ENCODE peak calls at places on chromosomes 11 and 22, in five cellular contexts. A, K, U, Y and B are unnamed samples.

GRCh38 chr11:95884802-95885201 is 39.1 kb downstream of the MTMR2 start:
- DNase-seq in U (no peak), Y (no peak), K (no peak), A (no peak), B (no peak)

GRCh38 chr22:36830601-36831000 is 13.8 kb upstream of the PVALB start:
- DNase-seq in A (no peak), U (no peak), Y (no peak), K (no peak), B (no peak)

GRCh38 chr22:44051961-44052360 is 27.9 kb downstream of the PARVB start:
- DNase-seq in A (no peak), K (no peak), U (no peak), Y (no peak), B (no peak)

GRCh38 chr11:117597083-117597482 is 199.9 kb downstream of the DSCAML1 start:
- DNase-seq in A (peak; percentile 38), Y (peak; percentile 74), K (peak; percentile 78), U (peak; percentile 50), B (peak; percentile 30)

GRCh38 chr11:46281374-46281831 is 3.9 kb downstream of the CREB3L1 start:
- DNase-seq in A (no peak), U (no peak), K (peak; percentile 60), Y (peak; percentile 12), B (peak; percentile 87)

GRCh38 chr11:131703311-131703710 is 332.9 kb downstream of the NTM start:
- DNase-seq in U (no peak), A (no peak), K (no peak), Y (no peak), B (no peak)

GRCh38 chr22:30649430-30650007 is 13.9 kb downstream of the SLC35E4 start:
- DNase-seq in Y (no peak), A (peak; percentile 66), K (peak; percentile 76), U (peak; percentile 62), B (peak; percentile 85)

GRCh38 chr11:41245704-41246398 is 213.6 kb downstream of the LRRC4C start:
- DNase-seq in Y (no peak), K (no peak), U (no peak), A (no peak), B (no peak)

GRCh38 chr22:29152381-29153138 is 53.1 kb upstream of the EMID1 start:
- DNase-seq in K (no peak), Y (no peak), A (no peak), U (peak; percentile 16), B (peak; percentile 51)

GRCh38 chr11:60838132-60838531 is 3.8 kb upstream of the CCDC86 start:
- DNase-seq in K (no peak), Y (peak; percentile 21), A (no peak), U (peak; percentile 40), B (no peak)

GRCh38 chr22:32636884-32637283 is 162.3 kb downstream of the FBXO7 start:
- DNase-seq in A (no peak), U (peak; percentile 48), Y (no peak), K (no peak), B (no peak)
- TF ChIP-seq CTCF in A (no peak), U (peak; percentile 38), Y (no peak), K (no peak), B (no peak)

GRCh38 chr11:64227405-64227956 is 1.4 kb downstream of the NUDT22 start:
- DNase-seq in K (no peak), A (no peak), U (no peak), Y (no peak), B (peak; percentile 20)

GRCh38 chr11:64224891-64225607 is 937 bp downstream of the TRPT1 start:
- DNase-seq in A (no peak), Y (no peak), K (no peak), U (no peak), B (no peak)

GRCh38 chr11:64224151-64224890 is 1.7 kb downstream of the TRPT1 start:
- DNase-seq in Y (no peak), K (no peak), U (no peak), A (no peak), B (no peak)

GRCh38 chr11:64226507-64227051 is 505 bp downstream of the NUDT22 start:
- DNase-seq in A (no peak), U (no peak), Y (no peak), K (no peak), B (peak; percentile 79)

GRCh38 chr11:64225608-64226506 is at the start of the genes NUDT22 and TRPT1:
- DNase-seq in K (peak; percentile 95), Y (peak; percentile 86), U (peak; percentile 80), A (peak; percentile 83), B (peak; percentile 96)
- TF ChIP-seq CTCF in K (peak; percentile 32), Y (peak; percentile 46), U (peak; percentile 45), A (peak; percentile 3), B (no peak)

GRCh38 chr11:122618927-122619326 is 36.6 kb upstream of the UBASH3B start:
- DNase-seq in K (no peak), A (no peak), Y (no peak), U (no peak), B (no peak)

GRCh38 chr11:122617926-122618325 is 37.6 kb upstream of the UBASH3B start:
- DNase-seq in K (no peak), U (no peak), Y (no peak), A (no peak), B (no peak)

GRCh38 chr11:122617297-122617696 is 38.2 kb upstream of the UBASH3B start:
- DNase-seq in U (no peak), A (no peak), Y (no peak), K (peak; percentile 24), B (no peak)

DNA sequence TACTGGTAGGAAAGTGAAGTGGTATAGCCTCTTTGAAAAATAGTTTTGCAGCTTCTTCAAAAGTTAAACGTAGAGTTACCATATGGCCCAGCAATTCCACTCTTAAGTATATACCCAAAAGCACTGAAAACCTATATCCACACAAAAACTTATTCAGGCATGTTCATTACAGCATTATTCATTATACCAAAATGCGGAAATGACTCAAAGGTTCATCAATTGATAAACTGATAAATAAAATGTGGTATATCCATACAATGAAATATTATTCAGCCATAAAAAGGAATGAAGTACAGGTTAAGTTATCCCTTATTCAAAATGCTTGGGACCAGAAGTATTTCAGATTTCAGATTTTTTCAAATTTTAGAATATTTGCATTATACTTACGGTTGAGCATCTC is 35.8 kb upstream of the UBASH3B start:
- DNase-seq in Y (no peak), U (no peak), A (no peak), K (no peak), B (no peak)
- TF ChIP-seq CTCF in Y (no peak), U (no peak), A (no peak), K (no peak), B (no peak)

DNA sequence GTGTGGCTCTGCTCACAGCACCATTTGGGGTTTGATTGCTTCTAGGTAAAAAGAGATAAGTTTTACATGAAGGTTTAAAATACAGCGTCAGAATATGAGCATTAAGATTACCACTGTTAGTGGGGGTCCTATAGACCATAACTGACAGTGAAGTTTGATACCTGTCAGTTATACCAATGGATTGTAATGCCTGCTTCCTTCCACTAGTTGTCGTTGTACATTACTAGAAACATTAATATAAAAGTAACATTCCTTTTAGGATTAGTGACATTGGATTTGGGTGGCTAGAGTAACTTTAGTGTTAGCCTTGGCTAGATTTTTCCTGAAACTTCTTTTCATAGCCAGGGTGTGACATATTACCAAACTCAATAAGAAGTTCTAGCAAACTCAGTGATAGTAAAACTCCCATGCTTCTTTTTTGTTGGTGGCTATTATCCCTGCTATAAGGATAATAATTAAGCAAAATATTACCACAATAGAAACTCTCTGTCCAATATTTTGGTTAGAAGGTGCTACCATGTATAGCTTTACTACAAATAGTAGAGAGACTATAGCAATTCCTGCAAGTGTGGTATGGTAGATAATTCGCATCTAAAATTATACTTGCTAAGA is 57.1 kb downstream of the FAM181B start:
- DNase-seq in K (no peak), A (no peak), Y (no peak), U (peak; percentile 4), B (no peak)
- TF ChIP-seq CTCF in K (no peak), A (peak; percentile 19), Y (peak; percentile 69), U (peak; percentile 52), B (peak; percentile 30)

GRCh38 chr11:66327171-66328035 is 8.8 kb downstream of the RIN1 start:
- DNase-seq in K (peak; percentile 56), U (peak; percentile 71), Y (no peak), A (no peak), B (no peak)
- TF ChIP-seq CTCF in K (no peak), U (peak; percentile 23), Y (no peak), A (no peak), B (no peak)

DNA sequence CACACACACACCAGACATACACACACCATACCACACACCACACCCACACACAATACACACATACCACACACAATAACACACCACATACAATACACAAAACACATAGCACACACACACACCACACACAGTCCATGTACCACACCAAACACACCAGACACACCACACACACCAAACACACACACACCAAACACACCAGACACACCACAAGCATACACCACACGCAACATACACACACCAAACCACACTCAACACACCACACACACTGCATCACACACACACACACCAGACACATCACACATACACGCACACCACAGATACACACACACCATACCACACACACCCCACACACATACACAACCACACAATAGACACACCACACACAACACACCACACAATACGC is 54.8 kb downstream of the IGSF9B start:
- DNase-seq in Y (no peak), A (no peak), U (no peak), K (no peak), B (no peak)
- TF ChIP-seq CTCF in Y (no peak), A (no peak), U (no peak), K (no peak), B (no peak)

GRCh38 chr11:130313383-130314183 is 1.1 kb downstream of the ZBTB44 start:
- DNase-seq in K (no peak), Y (no peak), A (peak; percentile 28), U (peak; percentile 10), B (no peak)

GRCh38 chr11:130314184-130314748 is 451 bp downstream of the ZBTB44 start:
- DNase-seq in K (peak; percentile 80), U (peak; percentile 27), Y (peak; percentile 63), A (peak; percentile 61), B (peak; percentile 71)

GRCh38 chr11:130314749-130315285 is at the start of gene ZBTB44:
- DNase-seq in Y (peak; percentile 91), A (peak; percentile 85), U (peak; percentile 92), K (peak; percentile 96), B (peak; percentile 96)

GRCh38 chr11:130318031-130318673 is 3.4 kb upstream of the ZBTB44 start:
- DNase-seq in K (no peak), U (no peak), Y (no peak), A (no peak), B (no peak)

GRCh38 chr11:130315354-130315970 is 745 bp upstream of the ZBTB44 start:
- DNase-seq in U (peak; percentile 6), A (no peak), K (peak; percentile 13), Y (peak; percentile 31), B (peak; percentile 57)
- TF ChIP-seq CTCF in U (no peak), A (no peak), K (no peak), Y (no peak), B (no peak)

GRCh38 chr11:72228229-72228843 is 3.8 kb downstream of the INPPL1 start:
- DNase-seq in A (no peak), K (peak; percentile 11), Y (no peak), U (peak; percentile 26), B (no peak)
- TF ChIP-seq CTCF in A (no peak), K (no peak), Y (no peak), U (peak; percentile 43), B (no peak)

DNA sequence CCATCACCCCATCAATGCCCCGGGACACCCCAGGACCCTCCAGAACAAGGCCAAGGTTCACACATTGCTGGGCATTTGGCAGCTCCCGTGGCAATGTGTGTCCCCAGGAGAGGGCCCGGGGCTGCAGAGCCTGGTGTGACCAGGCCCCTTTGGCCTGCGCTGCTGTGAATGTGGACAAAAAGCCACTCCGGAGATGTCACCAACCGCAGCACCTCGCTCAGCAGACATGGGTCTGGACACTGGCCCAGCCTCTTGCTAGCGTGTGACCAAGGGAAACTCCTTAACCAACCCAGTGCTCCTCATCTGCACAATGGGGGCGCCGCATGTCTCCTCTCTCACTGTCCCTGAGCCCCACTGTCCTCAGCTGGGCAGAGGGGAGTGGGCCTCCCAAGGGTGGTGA is 8.0 kb upstream of the CHADL start:
- DNase-seq in U (no peak), K (no peak), Y (no peak), A (no peak), B (no peak)
- TF ChIP-seq CTCF in U (no peak), K (no peak), Y (no peak), A (no peak), B (no peak)